ENCODE peak calls at places on chromosomes 12 and 14, in nine cellular contexts. L is heart right ventricle; G is suprapubic skin; F is bronchial epithelial cell; W is CD8-positive, alpha-beta memory T cell; T is fibroblast of lung; I is brain microvascular endothelial cell; Z is BE2C; N is IMR-90. B is an unnamed sample. For H3K27me3, the result is how much of the 10 kb centered on the place peaks cover.

GRCh38 chr12:3092770-3093169 is 15.6 kb downstream of the TSPAN9 start:
- DNase-seq in L (no peak), G (no peak), F (no peak), W (no peak), T (no peak), I (no peak), Z (no peak), N (no peak), B (no peak)

GRCh38 chr12:2347844-2348476 is 295.2 kb downstream of the CACNA1C start:
- DNase-seq in L (no peak), G (no peak), F (no peak), W (no peak), T (no peak), I (peak), Z (no peak), N (peak), B (no peak)

GRCh38 chr12:100566887-100567637 is 6.4 kb upstream of the GAS2L3 start:
- DNase-seq in L (peak), G (no peak), F (peak), W (no peak), T (peak), I (no peak), Z (no peak), N (peak), B (peak)

GRCh38 chr12:92648242-92649031 is 54.4 kb upstream of the PLEKHG7 start:
- DNase-seq in L (no peak), G (no peak), F (peak), W (no peak), T (no peak), I (no peak), Z (no peak), N (peak), B (no peak)

GRCh38 chr14:47660158-47660557 is 15.2 kb downstream of the MDGA2 start:
- DNase-seq in L (no peak), G (no peak), F (no peak), W (no peak), T (no peak), I (no peak), Z (no peak), N (no peak), B (no peak)

GRCh38 chr12:46786774-46787173 is 39.0 kb downstream of the SLC38A4 start:
- DNase-seq in L (no peak), G (no peak), F (peak), W (no peak), T (peak), I (peak), Z (no peak), N (peak), B (no peak)

GRCh38 chr14:105143451-105144230 is 24.9 kb downstream of the JAG2 start:
- DNase-seq in L (no peak), G (peak), F (no peak), W (no peak), T (no peak), I (no peak), Z (peak), N (no peak), B (peak)

GRCh38 chr14:76936483-76936882 is 92.0 kb downstream of the IRF2BPL start:
- DNase-seq in L (no peak), G (no peak), F (no peak), W (no peak), T (peak), I (no peak), Z (no peak), N (peak), B (no peak)

GRCh38 chr12:89326260-89327040 is 25.9 kb downstream of the DUSP6 start:
- DNase-seq in L (no peak), G (no peak), F (no peak), W (no peak), T (no peak), I (no peak), Z (no peak), N (no peak), B (no peak)

GRCh38 chr14:50560929-50561280 is 960 bp downstream of the ATL1 start:
- DNase-seq in L (peak), G (peak), F (peak), W (peak), T (peak), I (peak), Z (peak), N (peak), B (peak)

GRCh38 chr14:93648440-93649168 is 139.7 kb downstream of the PRIMA1 start:
- DNase-seq in L (no peak), G (no peak), F (peak), W (no peak), T (no peak), I (peak), Z (peak), N (no peak), B (no peak)

GRCh38 chr12:76726626-76727025 is 37.3 kb upstream of the ZDHHC17 start:
- DNase-seq in L (no peak), G (no peak), F (no peak), W (no peak), T (no peak), I (no peak), Z (no peak), N (no peak), B (no peak)

GRCh38 chr12:5227722-5228274 is 184.1 kb downstream of the KCNA5 start:
- DNase-seq in L (peak), G (no peak), F (no peak), W (no peak), T (no peak), I (no peak), Z (no peak), N (no peak), B (no peak)

GRCh38 chr12:42759622-42760273 is 170.2 kb upstream of the PRICKLE1 start:
- DNase-seq in L (peak), G (peak), F (peak), W (no peak), T (peak), I (no peak), Z (no peak), N (peak), B (peak)

GRCh38 chr14:28375295-28375694 is 391.3 kb upstream of the FOXG1 start:
- DNase-seq in L (no peak), G (no peak), F (peak), W (no peak), T (peak), I (peak), Z (peak), N (no peak), B (no peak)

GRCh38 chr14:100557658-100558057 is 29.6 kb downstream of the BEGAIN start:
- DNase-seq in L (no peak), G (no peak), F (peak), W (no peak), T (no peak), I (no peak), Z (peak), N (peak), B (peak)

GRCh38 chr14:93114068-93114710 is 1.5 kb downstream of the ITPK1 start:
- DNase-seq in L (no peak), G (no peak), F (peak), W (peak), T (no peak), I (no peak), Z (no peak), N (no peak), B (no peak)

GRCh38 chr14:58280954-58281787 is 17.2 kb upstream of the ARID4A start:
- DNase-seq in L (peak), G (no peak), F (peak), W (peak), T (peak), I (peak), Z (peak), N (peak), B (no peak)

GRCh38 chr12:68109001-68109400 is 50.5 kb downstream of the IFNG start:
- DNase-seq in L (no peak), G (no peak), F (no peak), W (no peak), T (no peak), I (no peak), Z (no peak), N (no peak), B (no peak)

GRCh38 chr14:90290612-90291011 is 34.3 kb downstream of the PSMC1 start:
- DNase-seq in L (no peak), G (no peak), F (no peak), W (no peak), T (no peak), I (no peak), Z (no peak), N (no peak), B (no peak)

GRCh38 chr12:47556219-47556618 is 149.6 kb downstream of the RPAP3 start:
- DNase-seq in L (no peak), G (no peak), F (peak), W (no peak), T (no peak), I (no peak), Z (no peak), N (no peak), B (no peak)

GRCh38 chr12:94183702-94184379 is 35.5 kb downstream of the PLXNC1 start:
- DNase-seq in L (no peak), G (no peak), F (no peak), W (no peak), T (no peak), I (no peak), Z (no peak), N (no peak), B (no peak)

GRCh38 chr14:89040438-89041244 is 216.2 kb downstream of the TTC8 start:
- DNase-seq in L (peak), G (peak), F (peak), W (peak), T (peak), I (peak), Z (peak), N (peak), B (peak)

GRCh38 chr14:52153939-52154338 is 85.1 kb upstream of the NID2 start:
- DNase-seq in L (no peak), G (no peak), F (no peak), W (peak), T (no peak), I (no peak), Z (no peak), N (no peak), B (no peak)

GRCh38 chr14:98323850-98324249 is 948.1 kb downstream of the BCL11B start:
- DNase-seq in L (no peak), G (no peak), F (no peak), W (no peak), T (no peak), I (no peak), Z (no peak), N (no peak), B (no peak)

GRCh38 chr14:98321838-98322237 is 950.2 kb downstream of the BCL11B start:
- DNase-seq in L (no peak), G (no peak), F (no peak), W (no peak), T (no peak), I (no peak), Z (no peak), N (no peak), B (no peak)

GRCh38 chr14:98325761-98326160 is 946.2 kb downstream of the BCL11B start:
- DNase-seq in L (no peak), G (no peak), F (peak), W (no peak), T (no peak), I (no peak), Z (no peak), N (no peak), B (no peak)
- H3K27me3 ChIP-seq in L (under half), G (under half), F (under half), W (under half), T (under half), I (under half), Z (under half), N (under half), B (under half)

GRCh38 chr12:113062502-113063395 is 6.2 kb downstream of the DTX1 start:
- DNase-seq in L (no peak), G (no peak), F (no peak), W (no peak), T (no peak), I (no peak), Z (no peak), N (no peak), B (no peak)
- H3K27me3 ChIP-seq in L (under half), G (under half), F (under half), W (under half), T (under half), I (under half), Z (under half), N (under half), B (half or more)

GRCh38 chr12:11719678-11720099 is 70.2 kb downstream of the ETV6 start:
- DNase-seq in L (peak), G (no peak), F (peak), W (no peak), T (peak), I (peak), Z (peak), N (peak), B (peak)
- H3K27me3 ChIP-seq in L (under half), G (under half), F (under half), W (under half), T (under half), I (under half), Z (under half), N (under half), B (under half)

GRCh38 chr14:67725171-67725570 is 23.5 kb downstream of the RDH12 start:
- DNase-seq in L (no peak), G (no peak), F (peak), W (no peak), T (no peak), I (no peak), Z (no peak), N (no peak), B (no peak)
- H3K27me3 ChIP-seq in L (under half), G (under half), F (under half), W (under half), T (under half), I (under half), Z (under half), N (half or more), B (under half)

GRCh38 chr12:53698948-53699672 is 23.2 kb upstream of the ATP5MC2 start:
- DNase-seq in L (no peak), G (no peak), F (no peak), W (no peak), T (no peak), I (no peak), Z (no peak), N (no peak), B (no peak)
- H3K27me3 ChIP-seq in L (under half), G (half or more), F (under half), W (half or more), T (under half), I (half or more), Z (under half), N (half or more), B (half or more)

DNA sequence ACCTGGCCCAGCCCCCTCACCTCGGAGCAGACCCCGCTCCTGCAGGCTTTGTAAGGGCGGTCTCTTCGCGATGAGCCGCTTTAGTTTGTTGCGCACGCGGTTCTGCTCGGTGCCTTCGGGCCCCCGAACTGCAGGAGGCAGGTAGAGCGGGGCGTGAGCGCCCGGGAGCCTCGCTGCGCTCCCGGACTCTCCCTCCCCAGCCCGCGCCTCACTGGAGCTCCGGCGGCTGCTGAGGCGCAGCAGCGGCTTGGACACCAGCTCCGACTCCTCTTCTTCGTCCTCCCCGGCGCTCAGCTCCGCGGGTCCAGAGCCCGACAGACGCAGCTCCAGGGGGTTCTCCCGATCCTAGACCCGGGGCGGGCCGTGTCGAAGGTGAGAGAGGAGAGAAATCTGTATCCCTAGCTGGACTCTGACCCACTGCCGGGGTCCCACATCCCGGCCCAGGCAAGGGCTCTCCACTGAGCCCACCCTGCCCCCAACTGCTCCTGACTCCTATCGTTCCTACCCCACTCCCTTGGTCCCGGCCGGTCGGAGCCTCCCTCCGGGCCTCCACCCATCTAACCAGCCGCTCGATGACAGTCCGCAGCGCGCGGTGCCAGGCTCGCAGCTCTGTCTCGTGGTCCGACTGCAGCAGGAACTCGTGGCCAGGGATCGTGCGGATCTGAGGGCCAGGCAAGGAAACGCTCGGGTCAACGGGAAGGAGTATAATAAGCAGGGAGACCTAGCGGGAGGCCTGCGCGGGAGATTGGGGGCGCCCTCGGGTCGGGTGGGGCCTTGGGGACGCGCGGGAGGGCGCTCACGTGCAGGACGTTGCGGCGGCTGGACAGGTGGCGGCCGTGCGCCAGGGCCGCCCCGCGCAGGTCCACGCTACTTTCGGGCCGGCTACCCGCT is 4.2 kb downstream of the ARHGAP9 start:
- DNase-seq in L (no peak), G (no peak), F (no peak), W (no peak), T (no peak), I (no peak), Z (peak), N (no peak), B (no peak)
- H3K27me3 ChIP-seq in L (under half), G (under half), F (under half), W (under half), T (half or more), I (under half), Z (half or more), N (half or more), B (half or more)

GRCh38 chr12:49294086-49294803 is 702 bp upstream of the PRPH start:
- DNase-seq in L (no peak), G (no peak), F (no peak), W (no peak), T (no peak), I (no peak), Z (peak), N (no peak), B (no peak)
- H3K27me3 ChIP-seq in L (under half), G (under half), F (under half), W (under half), T (under half), I (under half), Z (under half), N (half or more), B (under half)

DNA sequence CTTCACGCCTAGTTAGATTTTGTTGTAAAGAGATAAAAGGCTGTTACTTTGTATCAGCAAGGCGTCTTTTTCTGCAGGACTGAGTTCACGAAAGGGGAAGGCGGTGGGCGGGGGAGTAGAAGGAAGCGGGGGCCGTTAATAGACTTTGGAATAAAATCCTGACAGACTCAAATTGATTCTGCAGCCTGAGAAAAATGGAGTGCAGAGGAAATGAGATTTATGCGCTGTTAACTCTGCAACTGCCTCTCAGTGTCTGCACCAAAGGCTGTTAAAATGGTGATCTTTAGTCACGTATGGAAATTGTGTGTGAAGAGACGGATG is 65.9 kb upstream of the FBRSL1 start:
- DNase-seq in L (no peak), G (no peak), F (no peak), W (no peak), T (no peak), I (no peak), Z (no peak), N (no peak), B (no peak)
- H3K27me3 ChIP-seq in L (under half), G (half or more), F (under half), W (under half), T (under half), I (half or more), Z (under half), N (under half), B (half or more)

B was measured in tibial artery.